ENCODE peak calls at places on chromosomes 7 and 10, in four cellular contexts. A, C, Q and Y are unnamed samples.

GRCh38 chr7:155259791-155260497 is 37.7 kb upstream of the INSIG1 start:
- DNase-seq in A (no peak), Q (no peak), C (no peak), Y (no peak)

GRCh38 chr10:94194256-94194655 is 168.5 kb downstream of the NOC3L start:
- DNase-seq in A (no peak), C (no peak), Q (no peak), Y (no peak)

GRCh38 chr7:105098863-105099515 is 85.0 kb downstream of the KMT2E start:
- DNase-seq in C (no peak), Q (no peak), A (no peak), Y (no peak)

GRCh38 chr7:93562106-93562505 is 12.4 kb downstream of the CALCR start:
- DNase-seq in C (no peak), A (no peak), Q (no peak), Y (no peak)

GRCh38 chr7:149686001-149686400 is 87.4 kb downstream of the ZNF467 start:
- DNase-seq in A (no peak), C (no peak), Q (no peak), Y (no peak)

GRCh38 chr7:37732253-37732652 is 48.7 kb downstream of the GPR141 start:
- DNase-seq in C (peak; percentile 33), Q (peak; percentile 21), A (peak; percentile 30), Y (peak; percentile 56)

GRCh38 chr7:130305677-130306076 is 12.7 kb downstream of the CPA4 start:
- DNase-seq in C (no peak), A (no peak), Q (no peak), Y (no peak)

GRCh38 chr7:55526770-55527169 is 45.5 kb downstream of the VOPP1 start:
- DNase-seq in A (no peak), Q (no peak), C (no peak), Y (no peak)

GRCh38 chr10:31467791-31468535 is 148.9 kb downstream of the ZEB1 start:
- DNase-seq in A (no peak), C (peak; percentile 61), Q (peak; percentile 69), Y (no peak)

GRCh38 chr10:79027147-79028055 is 41.4 kb upstream of the ZMIZ1 start:
- DNase-seq in Q (no peak), C (no peak), A (peak; percentile 82), Y (no peak)

GRCh38 chr10:77318739-77319138 is 318.9 kb downstream of the KCNMA1 start:
- DNase-seq in Q (no peak), A (no peak), C (no peak), Y (no peak)

GRCh38 chr7:6235029-6235627 is 37.3 kb downstream of the CYTH3 start:
- DNase-seq in C (no peak), Q (no peak), A (no peak), Y (no peak)

GRCh38 chr10:101828734-101829551 is 10.7 kb upstream of the OGA start:
- DNase-seq in A (peak; percentile 6), Q (no peak), C (no peak), Y (no peak)

GRCh38 chr7:40311307-40311706 is 176.5 kb downstream of the SUGCT start:
- DNase-seq in Q (no peak), A (no peak), C (no peak), Y (peak; percentile 23)

DNA sequence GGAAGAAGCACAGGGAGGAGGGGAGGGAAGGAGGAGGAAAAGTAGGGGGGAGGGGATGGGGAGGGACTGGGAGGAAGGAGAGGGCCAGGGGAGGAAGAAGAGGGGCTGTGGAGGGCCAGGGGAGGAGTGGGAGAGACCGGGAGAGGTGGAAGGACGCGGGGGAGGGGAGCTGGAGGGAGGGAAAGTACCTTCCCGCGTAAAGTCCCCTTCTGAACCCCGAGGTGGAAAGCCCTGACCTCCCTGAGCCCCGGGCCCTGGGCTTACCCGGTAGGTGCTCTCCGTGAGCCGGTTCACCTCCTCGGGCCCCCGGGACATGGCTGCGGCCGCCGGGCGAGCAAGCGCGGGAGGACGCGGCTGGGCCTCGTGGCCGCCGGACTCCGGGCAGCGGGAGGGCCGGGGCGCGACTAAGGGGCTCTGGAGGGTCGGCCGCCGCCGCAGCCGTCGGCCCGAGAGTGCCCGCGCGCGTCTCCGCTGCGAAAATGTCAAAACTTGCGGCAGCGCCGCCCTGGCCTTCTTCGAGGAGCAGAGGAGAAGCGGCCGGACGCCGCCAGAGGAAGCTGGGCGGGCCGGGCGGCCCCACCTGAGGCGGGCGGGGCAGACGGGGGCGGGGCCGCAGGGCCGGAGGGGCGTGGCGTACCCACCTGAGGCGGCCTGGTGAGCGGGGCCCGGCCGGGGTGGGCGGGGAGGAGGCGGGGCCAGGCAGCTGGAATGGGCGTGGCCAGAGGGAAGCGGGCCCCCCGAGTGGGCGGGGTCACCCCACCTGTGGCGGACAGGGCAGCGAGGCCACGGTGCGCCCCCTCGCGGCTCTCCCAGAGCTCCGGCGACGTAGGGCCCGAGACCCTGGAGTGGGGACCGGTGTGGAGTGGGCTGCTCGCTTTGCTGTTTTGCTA is at the start of gene BAIAP2L1:
- DNase-seq in Q (peak; percentile 86), C (peak; percentile 80), A (peak; percentile 99), Y (peak; percentile 48)
- TF ChIP-seq EP300 in Q (no peak), C (no peak), A (no peak), Y (no peak)

GRCh38 chr7:81457858-81458522 is 311.9 kb downstream of the HGF start:
- DNase-seq in Q (no peak), C (no peak), A (no peak), Y (no peak)
- TF ChIP-seq KDM1A in Q (no peak), C (no peak), A (no peak), Y (no peak)

DNA sequence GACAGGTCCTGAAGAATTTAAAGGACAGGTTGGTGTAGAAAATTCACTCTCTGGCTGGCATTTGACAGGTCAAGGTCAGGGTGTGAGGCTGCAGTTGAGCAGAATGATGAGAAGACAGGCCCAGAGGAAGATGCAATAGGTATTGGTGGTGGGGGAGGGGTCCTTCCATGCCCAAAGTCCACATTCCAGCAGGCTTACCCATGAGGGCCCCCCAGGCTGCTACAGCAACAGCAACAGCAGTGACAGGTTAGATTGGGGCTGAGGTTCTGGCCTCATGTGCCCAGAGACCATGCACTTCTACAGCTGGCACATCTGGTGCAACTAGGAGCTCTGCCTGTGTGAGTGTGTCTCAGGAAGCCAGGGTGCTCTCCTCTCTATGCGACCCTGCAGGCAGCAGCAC is 223.5 kb upstream of the GHITM start:
- DNase-seq in C (peak; percentile 21), Q (no peak), A (no peak), Y (no peak)
- TF ChIP-seq ATF3 in C (no peak), Q (no peak), A (no peak), Y (no peak)

GRCh38 chr10:113360870-113361269 is 192.0 kb upstream of the HABP2 start:
- DNase-seq in A (no peak), Q (no peak), C (no peak), Y (no peak)

GRCh38 chr10:113357688-113358306 is 195.1 kb upstream of the HABP2 start:
- DNase-seq in Q (no peak), A (no peak), C (no peak), Y (no peak)

GRCh38 chr10:113362645-113363091 is 190.2 kb upstream of the HABP2 start:
- DNase-seq in Q (no peak), A (no peak), C (no peak), Y (no peak)

GRCh38 chr10:113359664-113360063 is 193.2 kb upstream of the HABP2 start:
- DNase-seq in A (no peak), Q (no peak), C (no peak), Y (no peak)

DNA sequence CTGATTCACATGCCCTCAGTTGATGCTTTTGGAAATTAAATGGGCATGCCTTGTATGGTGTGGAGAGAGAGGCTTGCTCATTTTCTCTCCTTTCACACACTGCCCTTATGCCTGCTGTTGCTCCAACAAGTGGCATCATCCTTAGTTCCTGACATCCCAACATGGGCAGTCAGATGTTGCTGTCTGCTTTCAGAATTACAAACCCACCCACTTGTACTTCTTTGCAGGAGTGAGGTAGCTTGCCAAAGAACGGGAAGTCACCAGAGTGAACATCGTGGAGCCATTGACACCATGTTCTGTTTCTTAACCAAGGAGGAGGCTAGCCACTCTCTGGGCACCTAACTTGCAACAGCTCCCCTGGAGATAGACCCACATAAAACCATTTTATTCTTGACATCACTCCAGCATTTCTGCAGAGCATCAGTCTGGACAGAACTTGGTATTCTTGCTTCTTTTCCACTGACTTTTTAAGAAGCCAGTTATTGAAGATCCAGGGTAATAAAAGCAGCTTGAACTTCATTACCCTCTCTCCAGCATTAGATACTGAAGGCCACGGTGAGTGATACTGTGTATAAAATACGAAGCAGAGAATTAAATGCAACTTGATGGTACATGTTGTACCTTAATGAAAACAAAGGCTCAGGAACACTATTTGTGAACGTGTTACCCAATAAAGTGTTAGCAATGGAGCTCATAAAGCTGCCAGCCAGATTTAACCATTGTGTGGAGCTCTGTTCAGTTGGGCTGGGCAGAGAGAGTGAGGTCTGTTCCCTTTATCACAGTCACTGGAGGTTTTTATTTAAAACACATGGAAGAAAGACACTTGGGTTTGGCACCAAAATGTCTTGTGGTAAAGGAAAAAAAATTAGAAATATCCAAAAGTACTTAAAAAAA is 195.8 kb upstream of the HABP2 start:
- DNase-seq in C (no peak), Q (no peak), A (no peak), Y (no peak)
- TF ChIP-seq EP300 in C (no peak), Q (no peak), A (no peak), Y (no peak)

GRCh38 chr7:23020742-23021401 is 6.9 kb upstream of the HYCC1 start:
- DNase-seq in Q (no peak), A (no peak), C (no peak), Y (no peak)
- TF ChIP-seq KDM1A in Q (no peak), A (no peak), C (no peak), Y (no peak)